ENCODE peak calls at places on chromosomes 2 and 18, in four cellular contexts. T is mucosa of descending colon, D is brain microvascular endothelial cell, J is sigmoid colon. I is an unnamed sample.

GRCh38 chr18:13551305-13551603 is 175.1 kb downstream of the FAM210A start:
- DNase-seq in T (no peak), D (no peak), J (no peak), I (no peak)

GRCh38 chr2:181275643-181276070 is 181.5 kb upstream of the ITGA4 start:
- DNase-seq in T (no peak), D (no peak), J (no peak), I (no peak)

GRCh38 chr18:76874643-76875389 is 52.5 kb downstream of the ZNF236 start:
- DNase-seq in T (no peak), D (no peak), J (no peak), I (no peak)

GRCh38 chr2:230134496-230135073 is 65.9 kb upstream of the SLC16A14 start:
- DNase-seq in T (no peak), D (peak), J (no peak), I (no peak)

GRCh38 chr2:237283136-237283928 is 130.6 kb downstream of the COL6A3 start:
- DNase-seq in T (no peak), D (no peak), J (no peak), I (no peak)

GRCh38 chr18:11927497-11927896 is 19.4 kb upstream of the MPPE1 start:
- DNase-seq in T (no peak), D (no peak), J (no peak), I (no peak)

GRCh38 chr2:106062627-106063026 is 131.5 kb downstream of the UXS1 start:
- DNase-seq in T (no peak), D (no peak), J (no peak), I (no peak)

GRCh38 chr2:142881619-142882018 is 4.2 kb downstream of the KYNU start:
- DNase-seq in T (no peak), D (no peak), J (no peak), I (no peak)

GRCh38 chr2:38648107-38648761 is 17.7 kb upstream of the GALM start:
- DNase-seq in T (no peak), D (no peak), J (no peak), I (no peak)

GRCh38 chr2:98899041-98899702 is 36.9 kb downstream of the CRACDL start:
- DNase-seq in T (no peak), D (no peak), J (peak), I (no peak)

GRCh38 chr2:4635289-4635688 is 931.9 kb downstream of the DCDC2C start:
- DNase-seq in T (no peak), D (no peak), J (no peak), I (no peak)

GRCh38 chr2:9139491-9140443 is 66.8 kb upstream of the ASAP2 start:
- DNase-seq in T (peak), D (peak), J (peak), I (no peak)

GRCh38 chr2:36450466-36451196 is 95.1 kb downstream of the CRIM1 start:
- DNase-seq in T (no peak), D (peak), J (no peak), I (peak)

GRCh38 chr2:129780316-129781282 is 198.9 kb upstream of the RAB6C start:
- DNase-seq in T (no peak), D (no peak), J (no peak), I (no peak)

GRCh38 chr2:135820003-135820618 is 16.9 kb downstream of the LCT start:
- DNase-seq in T (no peak), D (peak), J (no peak), I (no peak)

GRCh38 chr18:35938562-35938961 is 33.9 kb upstream of the RMP24 start:
- DNase-seq in T (no peak), D (no peak), J (no peak), I (no peak)

GRCh38 chr2:84817239-84817655 is 63.6 kb downstream of the TRABD2A start:
- DNase-seq in T (no peak), D (no peak), J (no peak), I (no peak)

GRCh38 chr2:240916571-240917008 is 10.5 kb downstream of the CROCC2 start:
- DNase-seq in T (peak), D (peak), J (peak), I (no peak)

GRCh38 chr2:132564065-132564464 is 105.9 kb downstream of the LYPD1 start:
- DNase-seq in T (no peak), D (no peak), J (no peak), I (peak)

GRCh38 chr2:48065096-48065495 is 158.8 kb upstream of the FBXO11 start:
- DNase-seq in T (no peak), D (no peak), J (no peak), I (no peak)

DNA sequence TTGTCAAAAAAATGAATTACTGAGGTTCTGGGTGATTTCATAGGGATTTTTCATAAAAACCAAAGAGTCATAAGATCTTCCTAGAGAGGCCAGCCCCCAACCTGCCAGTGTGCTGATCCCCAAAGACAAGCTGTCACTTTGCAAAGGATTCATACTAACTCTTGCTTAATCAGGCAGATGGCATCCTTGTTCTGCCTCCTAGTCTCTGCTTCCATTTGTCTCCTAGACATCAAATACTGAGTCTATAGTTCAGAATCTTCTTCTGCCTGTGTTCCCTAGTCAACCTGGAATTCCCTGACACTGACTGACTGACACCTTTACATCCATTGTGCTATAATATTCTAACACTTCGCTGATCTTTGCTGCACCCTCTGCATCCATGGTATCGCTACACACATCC is 84.9 kb downstream of the SLC8A1 start:
- DNase-seq in T (no peak), D (no peak), J (no peak), I (no peak)
- TF ChIP-seq CTCF in T (no peak), D (no peak), J (no peak), I (no peak)

GRCh38 chr18:78974115-78974740 is 5.4 kb upstream of the SALL3 start:
- DNase-seq in T (no peak), D (no peak), J (no peak), I (no peak)
- H3K4me3 ChIP-seq in T (no peak), D (no peak), J (no peak), I (no peak)

DNA sequence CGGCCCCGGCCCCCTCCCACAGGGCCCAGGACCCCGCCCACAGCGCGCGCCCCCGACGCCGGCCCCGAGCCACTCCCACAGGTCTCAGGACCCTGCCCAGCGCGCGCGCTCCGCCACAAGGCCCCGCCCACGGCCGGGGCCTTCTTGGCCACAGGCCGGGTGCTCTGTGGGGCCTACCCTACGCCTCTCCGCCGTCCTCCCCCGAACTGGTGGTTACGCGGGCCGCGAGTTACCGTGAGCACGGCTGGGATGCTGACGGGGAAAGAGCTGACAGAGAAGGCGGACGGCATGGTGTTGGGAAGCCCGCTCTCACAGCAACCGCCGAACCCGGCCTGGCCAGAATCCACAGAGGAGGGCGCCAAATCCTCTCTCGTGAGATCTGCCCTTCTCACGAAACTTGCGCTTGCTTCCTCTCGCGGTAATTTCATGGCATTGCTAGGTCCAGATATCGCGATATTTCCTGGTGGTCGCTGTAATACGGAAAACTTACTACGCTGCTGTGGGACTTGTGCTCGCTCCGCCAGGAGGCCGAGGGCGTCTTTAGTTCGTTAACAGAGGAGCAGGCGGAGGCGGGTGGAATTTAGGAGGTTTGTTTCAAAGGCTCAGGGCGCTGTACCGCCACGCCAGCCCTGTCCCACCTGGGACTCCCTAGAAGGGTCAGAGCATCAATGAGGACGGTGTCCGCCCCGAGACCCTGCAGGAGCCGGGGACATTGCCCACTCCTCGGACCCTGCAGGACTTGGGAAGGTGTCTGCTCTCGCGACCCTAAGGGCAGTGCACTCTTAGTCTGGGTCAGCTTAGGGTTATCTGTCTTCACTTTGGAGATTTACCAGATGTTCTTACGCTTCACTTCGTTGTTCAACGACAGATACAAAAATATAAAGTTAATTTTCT is at the start of gene TMEM18:
- DNase-seq in T (no peak), D (peak), J (peak), I (peak)
- TF ChIP-seq CTCF in T (no peak), D (peak), J (no peak), I (peak)

GRCh38 chr2:120441744-120442471 is 96.0 kb downstream of the INHBB start:
- DNase-seq in T (peak), D (no peak), J (peak), I (no peak)
- H3K4me3 ChIP-seq in T (no peak), D (peak), J (no peak), I (peak)

GRCh38 chr2:248724-249123 is 15.1 kb downstream of the SH3YL1 start:
- DNase-seq in T (no peak), D (no peak), J (no peak), I (no peak)

GRCh38 chr2:246489-247145 is 17.2 kb downstream of the SH3YL1 start:
- DNase-seq in T (no peak), D (peak), J (no peak), I (no peak)

GRCh38 chr2:253202-253638 is 10.6 kb downstream of the SH3YL1 start:
- DNase-seq in T (no peak), D (no peak), J (no peak), I (no peak)

GRCh38 chr2:254231-254630 is 9.6 kb downstream of the SH3YL1 start:
- DNase-seq in T (no peak), D (no peak), J (no peak), I (no peak)

DNA sequence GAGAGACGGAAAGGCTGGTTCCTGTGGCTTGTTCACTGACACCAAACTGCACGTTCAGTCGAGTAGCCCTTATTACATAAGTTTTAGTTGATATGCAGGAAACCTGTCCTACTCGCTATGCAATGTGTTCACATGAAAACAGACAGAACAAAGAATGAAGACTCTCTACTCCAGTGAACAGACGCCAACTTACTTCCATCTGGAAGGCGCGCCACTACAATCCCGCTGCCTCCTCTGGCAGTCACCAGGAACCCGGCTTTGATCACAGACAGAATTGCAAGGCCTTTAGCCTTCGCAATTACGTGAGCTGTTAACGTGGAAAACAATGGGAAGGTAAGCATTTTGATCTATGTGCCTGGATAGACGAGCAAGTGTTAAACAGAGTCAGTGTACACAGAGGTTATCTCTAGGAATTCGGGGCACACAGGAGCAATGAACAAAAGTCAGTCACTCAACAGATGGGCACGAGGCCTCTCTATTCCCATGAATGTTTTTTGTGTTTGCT is 14.2 kb downstream of the SH3YL1 start:
- DNase-seq in T (no peak), D (no peak), J (no peak), I (no peak)
- TF ChIP-seq CTCF in T (no peak), D (no peak), J (no peak), I (no peak)

I was measured in epithelial cell of proximal tubule.